ENCODE peak calls at places on chromosomes 7 and 10, in four cellular contexts. O, F, B and I are unnamed samples.
A peak's percentile ranks its signal among the peaks of the same experiment; 100 is the strongest.

GRCh38 chr7:103524042-103524907 is 78.3 kb upstream of the SLC26A5 start:
- DNase-seq in O (no peak), F (no peak), B (peak; percentile 12), I (no peak)

GRCh38 chr10:77636286-77636966 is 1.2 kb downstream of the KCNMA1 start:
- DNase-seq in B (no peak), O (peak; percentile 47), F (no peak), I (no peak)

GRCh38 chr10:110404374-110404773 is 93.3 kb upstream of the DUSP5 start:
- DNase-seq in F (no peak), B (no peak), O (no peak), I (no peak)

GRCh38 chr10:71131508-71132088 is 80.8 kb upstream of the UNC5B start:
- DNase-seq in O (no peak), F (no peak), B (no peak), I (no peak)

GRCh38 chr10:117240105-117240729 is 697 bp upstream of the SLC18A2 start:
- DNase-seq in B (no peak), O (no peak), F (no peak), I (no peak)

GRCh38 chr7:22429386-22429785 is 70.6 kb downstream of the STEAP1B start:
- DNase-seq in F (no peak), B (no peak), O (no peak), I (no peak)

GRCh38 chr7:150362989-150363769 is 5.4 kb upstream of the REPIN1 start:
- DNase-seq in F (no peak), O (no peak), B (no peak), I (no peak)

GRCh38 chr7:44244282-44244681 is 43.5 kb downstream of the YKT6 start:
- DNase-seq in O (no peak), B (no peak), F (no peak), I (peak; percentile 53)

GRCh38 chr7:11343818-11344413 is 370.2 kb downstream of the PHF14 start:
- DNase-seq in F (no peak), O (no peak), B (peak; percentile 22), I (no peak)

GRCh38 chr10:91864744-91865143 is 44.5 kb downstream of the FGFBP3 start:
- DNase-seq in B (no peak), F (no peak), O (no peak), I (no peak)

GRCh38 chr7:102990642-102991041 is 77.8 kb downstream of the LRRC17 start:
- DNase-seq in B (no peak), O (no peak), F (no peak), I (no peak)

GRCh38 chr7:7152315-7152714 is 30.0 kb upstream of the C1GALT1 start:
- DNase-seq in B (no peak), O (no peak), F (no peak), I (no peak)

GRCh38 chr10:119197921-119198320 is 9.4 kb upstream of the GRK5 start:
- DNase-seq in O (no peak), F (no peak), B (no peak), I (no peak)

GRCh38 chr7:7321681-7322080 is 139.3 kb downstream of the C1GALT1 start:
- DNase-seq in O (no peak), B (no peak), F (no peak), I (no peak)

DNA sequence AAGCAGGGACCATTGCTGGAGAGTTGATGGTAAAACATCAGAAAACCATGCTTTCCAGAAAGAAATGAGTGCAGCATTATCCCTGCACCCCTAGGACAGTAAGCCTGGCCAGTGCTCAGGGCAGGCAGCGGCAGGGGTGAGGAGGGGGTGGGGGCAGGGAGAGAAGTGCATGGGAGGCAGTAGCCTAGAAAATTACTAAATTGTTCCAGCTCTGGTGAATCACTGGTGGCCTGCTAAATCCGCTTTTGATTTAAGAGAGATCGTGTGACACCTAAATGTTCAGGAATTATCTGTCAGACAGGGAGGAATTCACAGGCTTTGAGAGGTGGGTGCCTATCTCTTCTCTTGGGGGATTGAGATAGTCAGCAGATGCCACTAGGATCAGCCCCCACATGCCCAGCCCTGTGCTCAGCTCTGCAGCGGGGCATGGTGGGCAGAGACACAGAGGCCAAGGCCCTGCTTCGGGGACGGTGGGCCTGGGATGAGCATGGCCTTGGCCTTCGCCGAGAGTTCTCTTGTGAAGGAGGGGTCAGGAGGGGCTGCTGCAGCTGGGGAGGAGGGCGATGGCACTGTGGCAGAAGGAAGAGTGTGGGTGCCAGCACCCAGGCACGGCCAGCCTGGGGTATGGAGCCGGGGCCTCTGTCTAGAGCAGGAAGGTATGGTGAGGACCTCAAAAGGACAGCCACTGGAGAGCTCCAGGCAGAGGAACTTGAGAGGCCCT is 5.0 kb upstream of the AQP1 start:
- DNase-seq in B (no peak), O (no peak), F (no peak), I (no peak)
- H3K36me3 ChIP-seq in B (no peaks in the 10 kb centered on the region), O (no peaks in the 10 kb centered on the region), F (no peaks in the 10 kb centered on the region), I (no peaks in the 10 kb centered on the region)

DNA sequence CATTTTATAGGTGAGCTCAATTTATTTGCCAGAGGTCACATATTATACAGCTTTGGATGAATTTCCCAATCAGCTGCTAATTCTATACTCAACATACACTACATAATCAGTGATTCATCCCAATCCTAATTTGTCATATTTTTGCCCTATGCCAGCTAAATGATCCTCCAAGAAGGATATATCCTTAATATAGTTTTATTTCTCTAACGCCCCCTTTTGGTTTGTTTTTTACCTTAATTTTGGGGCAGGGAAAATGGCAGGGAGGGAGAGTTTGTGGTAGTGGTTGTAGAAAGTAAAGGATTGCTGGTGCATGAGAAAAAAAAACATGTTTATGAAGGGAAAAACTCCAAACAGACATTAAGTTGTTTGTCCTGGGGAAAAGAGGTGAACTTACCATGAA is 31.9 kb downstream of the WASL start:
- DNase-seq in O (no peak), B (no peak), F (no peak), I (no peak)
- TF ChIP-seq CTCF in O (no peak), B (no peak), F (no peak), I (no peak)

DNA sequence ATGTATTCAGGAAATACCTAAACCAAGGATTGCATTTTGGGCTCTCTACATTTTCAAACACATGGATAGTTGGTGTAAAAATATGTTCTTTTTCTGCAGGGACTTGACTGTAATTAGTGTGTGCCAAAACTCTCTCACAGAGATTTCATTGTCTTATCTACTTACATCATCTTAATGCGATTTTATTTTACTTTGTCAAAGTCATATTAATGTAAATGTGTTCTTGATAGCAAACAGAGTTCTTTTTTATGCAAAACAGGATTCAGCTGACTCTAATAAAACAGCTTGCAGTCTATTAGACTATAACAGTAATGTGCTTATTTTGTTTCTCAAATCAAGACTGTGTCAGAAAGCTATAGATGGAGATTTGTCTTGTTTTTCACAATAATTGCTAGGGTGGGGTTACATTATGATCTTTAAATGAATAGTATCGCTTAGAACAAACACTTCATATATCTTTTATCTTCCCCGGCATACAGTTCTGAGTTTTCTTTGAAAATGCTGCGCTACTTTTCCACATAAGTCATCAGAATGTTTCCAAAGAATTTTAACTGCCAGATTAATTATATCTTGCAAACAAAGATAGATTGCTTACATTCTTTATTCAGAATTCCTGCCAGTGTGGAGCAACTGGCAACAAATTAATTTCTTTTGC is 65.1 kb upstream of the ARID5B start:
- DNase-seq in O (no peak), F (no peak), B (no peak), I (peak; percentile 73)
- H3K4me3 ChIP-seq in O (no peak overlapping the region), F (peak overlapping the region; percentile 51), B (peak overlapping the region; percentile 41), I (no peak overlapping the region)

DNA sequence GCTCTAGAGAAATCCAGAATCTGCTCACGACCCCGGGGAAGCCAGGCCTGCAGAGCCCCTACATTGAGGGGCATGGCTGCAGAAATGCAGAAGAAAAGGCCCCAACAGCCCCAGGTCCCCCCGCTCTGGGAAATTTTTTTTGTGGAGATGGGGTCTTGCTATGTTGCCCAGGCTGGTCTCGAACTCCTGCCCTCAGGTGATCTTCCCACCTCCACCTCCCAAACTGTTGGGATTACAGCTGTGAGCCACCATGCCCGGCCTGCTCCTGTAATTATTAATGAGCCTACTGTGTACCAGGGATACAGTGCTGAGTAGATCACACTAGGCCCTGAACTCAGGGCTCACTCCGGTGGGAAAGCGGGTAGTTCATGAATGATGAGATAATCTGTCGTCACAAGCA is 29.9 kb downstream of the TNRC18 start:
- DNase-seq in F (no peak), O (no peak), B (no peak), I (no peak)
- H3K36me3 ChIP-seq in F (no peaks in the 10 kb centered on the region), O (peaks cover 2% of the 10 kb centered on the region), B (peaks cover 20% of the 10 kb centered on the region), I (peaks cover 3% of the 10 kb centered on the region)

DNA sequence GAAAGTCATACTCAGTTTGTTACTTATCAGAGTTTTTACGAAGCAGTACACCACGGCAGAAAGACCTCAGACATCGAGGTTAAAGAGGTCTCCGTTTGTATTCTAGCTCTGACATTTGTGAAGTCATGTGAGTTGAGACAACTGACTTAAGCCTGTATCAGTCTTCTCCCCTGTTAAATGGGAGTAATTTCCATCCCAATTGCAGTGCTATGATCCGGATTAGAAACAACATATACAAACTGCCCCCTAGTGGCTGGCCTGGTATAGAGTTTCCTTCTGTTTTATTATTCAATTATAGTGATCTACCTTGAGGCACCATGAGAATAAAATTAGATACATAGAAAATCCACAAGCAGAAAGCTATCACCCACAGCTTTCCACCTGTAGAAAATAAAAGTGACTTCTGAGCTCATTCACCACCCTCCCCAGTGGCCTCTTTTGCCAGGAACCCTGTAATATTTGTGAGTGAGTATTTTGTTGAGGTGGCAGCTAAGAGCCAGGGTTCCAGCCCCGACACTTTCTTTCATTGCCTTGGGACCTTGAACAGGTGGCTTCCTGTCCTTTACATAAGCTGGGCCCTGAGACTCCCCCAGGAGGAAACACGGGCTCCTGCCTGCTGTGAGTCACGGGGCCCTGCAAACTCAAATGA is 607.2 kb upstream of the MGMT start:
- DNase-seq in O (no peak), B (peak; percentile 34), F (no peak), I (no peak)
- TF ChIP-seq CTCF in O (no peak), B (peak; percentile 60), F (peak; percentile 52), I (peak; percentile 55)

GRCh38 chr10:84160663-84161362 is 12.8 kb upstream of the GPR15LG start:
- DNase-seq in F (no peak), O (no peak), B (no peak), I (no peak)
- H3K4me3 ChIP-seq in F (no peak overlapping the region), O (no peak overlapping the region), B (no peak overlapping the region), I (no peak overlapping the region)

DNA sequence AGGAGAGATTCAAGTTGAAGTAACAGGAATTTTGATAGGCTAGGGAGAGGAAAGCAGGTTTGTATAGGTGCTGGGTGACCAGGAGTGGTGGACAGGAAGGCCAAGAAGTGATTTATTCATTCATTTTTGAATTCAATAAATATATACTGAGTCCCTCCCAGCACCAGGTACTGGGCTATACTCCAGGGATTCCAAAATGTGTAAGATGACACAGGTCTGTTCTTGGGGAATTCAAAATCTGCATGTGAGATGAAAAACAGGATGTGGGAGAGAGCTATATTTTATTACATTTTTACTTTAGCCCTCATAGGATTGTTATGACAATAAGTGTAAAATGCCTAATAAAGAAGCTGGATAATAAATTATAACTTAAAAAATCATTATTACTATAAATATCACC is 134.9 kb downstream of the ANK3 start:
- DNase-seq in O (no peak), F (no peak), B (no peak), I (no peak)
- H3K36me3 ChIP-seq in O (no peaks in the 10 kb centered on the region), F (no peaks in the 10 kb centered on the region), B (no peaks in the 10 kb centered on the region), I (no peaks in the 10 kb centered on the region)

DNA sequence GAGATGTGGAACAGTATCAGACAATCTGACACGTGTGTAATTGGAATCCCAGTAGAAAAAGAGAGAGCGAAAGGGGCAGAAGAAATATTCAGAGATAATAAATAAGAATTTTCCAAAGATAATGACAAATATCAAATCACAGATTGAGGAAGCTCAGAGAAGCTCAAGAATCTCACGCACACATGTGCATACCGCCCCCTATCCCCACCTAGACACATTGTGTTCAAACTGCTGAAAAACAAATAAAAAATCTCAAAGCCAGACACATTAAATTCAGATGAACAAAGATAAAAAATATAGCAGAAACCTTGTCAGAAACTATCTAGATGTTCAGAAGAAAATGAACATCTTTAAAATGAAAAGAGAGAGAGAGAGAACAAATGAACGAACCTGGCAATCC is 17.2 kb downstream of the SFR1 start:
- DNase-seq in O (no peak), B (no peak), F (no peak), I (no peak)
- TF ChIP-seq CTCF in O (no peak), B (peak; percentile 52), F (no peak), I (peak; percentile 29)